ENCODE peak calls at places on chromosomes 2 and 18, in eight cellular contexts. D, B, F, G, O, N, X and A are unnamed samples.

GRCh38 chr2:100960688-100961087 is 41.4 kb upstream of the RPL31 start:
- DNase-seq in D (no peak), B (no peak), F (no peak), G (no peak), O (no peak), N (no peak), X (no peak), A (no peak)

GRCh38 chr2:148483675-148484074 is 160.9 kb upstream of the EPC2 start:
- DNase-seq in D (peak; percentile 2), B (no peak), F (no peak), G (no peak), O (no peak), N (no peak), X (no peak), A (no peak)

GRCh38 chr18:77054606-77055428 is 77.8 kb downstream of the MBP start:
- DNase-seq in D (peak; percentile 87), B (peak; percentile 42), F (peak; percentile 100), G (peak; percentile 80), O (peak; percentile 82), N (no peak), X (peak; percentile 87), A (peak; percentile 72)

GRCh38 chr2:45898819-45899218 is 247.3 kb downstream of the PRKCE start:
- DNase-seq in D (peak; percentile 60), B (no peak), F (no peak), G (no peak), O (no peak), N (no peak), X (no peak), A (no peak)

GRCh38 chr2:240963065-240963375 is 35.4 kb upstream of the SNED1 start:
- DNase-seq in D (no peak), B (no peak), F (no peak), G (no peak), O (no peak), N (no peak), X (no peak), A (no peak)

GRCh38 chr2:156366747-156367146 is 34.2 kb upstream of the NR4A2 start:
- DNase-seq in D (no peak), B (no peak), F (no peak), G (no peak), O (no peak), N (no peak), X (no peak), A (no peak)

GRCh38 chr18:80109676-80110078 is 615 bp downstream of the ADNP2 start:
- DNase-seq in D (peak; percentile 42), B (peak; percentile 6), F (peak; percentile 24), G (peak; percentile 15), O (peak; percentile 46), N (peak; percentile 31), X (peak; percentile 72), A (peak; percentile 57)

GRCh38 chr2:156930423-156930822 is 327.1 kb upstream of the GALNT5 start:
- DNase-seq in D (no peak), B (no peak), F (no peak), G (no peak), O (no peak), N (no peak), X (no peak), A (no peak)

GRCh38 chr18:51049137-51049536 is 19.1 kb downstream of the SMAD4 start:
- DNase-seq in D (no peak), B (no peak), F (no peak), G (no peak), O (no peak), N (no peak), X (no peak), A (no peak)

GRCh38 chr2:133641497-133641896 is 73.2 kb upstream of the NCKAP5 start:
- DNase-seq in D (peak; percentile 35), B (peak; percentile 89), F (no peak), G (no peak), O (peak; percentile 11), N (peak; percentile 4), X (peak; percentile 66), A (no peak)

GRCh38 chr18:58788971-58789797 is 75.5 kb upstream of the ZNF532 start:
- DNase-seq in D (peak; percentile 81), B (peak; percentile 83), F (no peak), G (no peak), O (no peak), N (no peak), X (no peak), A (peak; percentile 26)

GRCh38 chr2:57698935-57699449 is 347.6 kb upstream of the VRK2 start:
- DNase-seq in D (no peak), B (no peak), F (no peak), G (no peak), O (no peak), N (no peak), X (no peak), A (no peak)

GRCh38 chr2:128280901-128281321 is 37.8 kb downstream of the HS6ST1 start:
- DNase-seq in D (no peak), B (no peak), F (no peak), G (no peak), O (no peak), N (no peak), X (peak; percentile 71), A (no peak)

GRCh38 chr2:105541189-105542050 is 142.6 kb upstream of the FHL2 start:
- DNase-seq in D (no peak), B (no peak), F (no peak), G (no peak), O (no peak), N (no peak), X (no peak), A (no peak)

GRCh38 chr2:231482806-231483391 is 18.6 kb upstream of the NCL start:
- DNase-seq in D (peak; percentile 73), B (peak; percentile 41), F (peak; percentile 66), G (peak; percentile 65), O (peak; percentile 78), N (peak; percentile 70), X (peak; percentile 84), A (peak; percentile 84)

GRCh38 chr18:79917351-79918088 is 33.9 kb downstream of the SLC66A2 start:
- DNase-seq in D (no peak), B (peak; percentile 2), F (no peak), G (no peak), O (no peak), N (no peak), X (peak; percentile 50), A (no peak)

GRCh38 chr2:36451512-36451911 is 95.9 kb downstream of the CRIM1 start:
- DNase-seq in D (peak; percentile 58), B (no peak), F (no peak), G (no peak), O (no peak), N (no peak), X (no peak), A (no peak)

GRCh38 chr2:171147081-171147480 is 13.6 kb downstream of the TLK1 start:
- DNase-seq in D (peak; percentile 38), B (no peak), F (no peak), G (no peak), O (no peak), N (no peak), X (no peak), A (no peak)

GRCh38 chr18:13448028-13448795 is 229.7 kb downstream of the LDLRAD4 start:
- DNase-seq in D (no peak), B (no peak), F (no peak), G (no peak), O (no peak), N (no peak), X (peak; percentile 48), A (no peak)

GRCh38 chr2:105432749-105433148 is 33.9 kb upstream of the FHL2 start:
- DNase-seq in D (peak; percentile 16), B (peak; percentile 67), F (no peak), G (no peak), O (no peak), N (peak; percentile 68), X (no peak), A (no peak)

GRCh38 chr2:40240067-40240466 is 211.8 kb downstream of the SLC8A1 start:
- DNase-seq in D (peak; percentile 99), B (no peak), F (no peak), G (no peak), O (peak; percentile 61), N (peak; percentile 77), X (peak; percentile 93), A (no peak)

GRCh38 chr2:54858021-54858681 is 134.7 kb downstream of the EML6 start:
- DNase-seq in D (peak; percentile 74), B (no peak), F (no peak), G (no peak), O (no peak), N (peak; percentile 83), X (no peak), A (no peak)

GRCh38 chr2:134107402-134107801 is 146.5 kb upstream of the MGAT5 start:
- DNase-seq in D (no peak), B (no peak), F (no peak), G (no peak), O (no peak), N (no peak), X (no peak), A (no peak)

GRCh38 chr2:44543773-44544725 is 182.3 kb downstream of the CAMKMT start:
- DNase-seq in D (no peak), B (no peak), F (no peak), G (no peak), O (no peak), N (peak; percentile 30), X (no peak), A (no peak)

GRCh38 chr2:116819355-116819754 is 995.1 kb upstream of the DDX18 start:
- DNase-seq in D (no peak), B (no peak), F (no peak), G (no peak), O (no peak), N (no peak), X (no peak), A (no peak)
- TF ChIP-seq CTCF in D (peak; percentile 6), B (no peak), F (no peak), G (no peak), O (no peak), N (no peak), X (no peak), A (peak; percentile 61)

DNA sequence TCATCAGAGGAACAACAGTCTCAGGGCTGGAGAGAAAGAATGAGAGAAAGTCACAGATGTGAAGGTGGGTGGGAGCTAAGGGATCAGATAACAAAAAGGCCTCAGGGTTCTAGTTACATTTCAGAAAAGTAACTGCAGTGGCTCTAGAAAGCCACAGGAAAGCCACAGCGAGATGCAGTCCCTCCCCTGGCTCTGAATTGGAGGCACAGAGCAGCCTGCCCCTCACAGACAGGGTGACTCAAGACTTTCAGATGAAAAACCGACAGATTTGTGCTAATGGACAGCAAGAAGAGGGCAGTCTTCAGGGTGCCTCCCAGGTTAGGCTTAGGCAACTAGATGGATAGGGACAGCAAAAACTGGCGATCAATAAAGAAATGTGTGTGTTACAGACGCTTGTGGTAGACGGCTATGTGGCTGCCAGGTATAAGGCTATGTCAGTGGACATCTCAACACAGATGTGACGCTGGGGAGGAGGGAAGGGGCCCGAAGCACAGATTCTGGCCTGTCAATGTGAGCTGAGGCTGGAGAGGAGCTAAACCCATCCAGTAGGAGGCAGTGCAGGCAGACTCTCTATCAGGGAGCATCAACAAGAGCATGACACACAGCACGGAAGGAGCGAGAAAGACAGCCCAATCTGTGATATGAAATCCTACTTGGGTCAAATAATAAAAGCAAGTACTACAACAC is 26.2 kb downstream of the UNC50 start:
- DNase-seq in D (peak; percentile 39), B (no peak), F (no peak), G (peak; percentile 32), O (no peak), N (peak; percentile 30), X (no peak), A (peak; percentile 48)
- TF ChIP-seq CTCF in D (peak; percentile 36), B (no peak), F (no peak), G (no peak), O (no peak), N (no peak), X (no peak), A (peak; percentile 34)

GRCh38 chr2:238638982-238639341 is 208.9 kb upstream of the TWIST2 start:
- DNase-seq in D (no peak), B (no peak), F (no peak), G (no peak), O (no peak), N (no peak), X (peak; percentile 48), A (no peak)
- TF ChIP-seq CTCF in D (no peak), B (no peak), F (no peak), G (no peak), O (no peak), N (no peak), X (no peak), A (no peak)

GRCh38 chr2:42196403-42197267 is 27.5 kb downstream of the EML4 start:
- DNase-seq in D (peak; percentile 63), B (no peak), F (peak; percentile 76), G (peak; percentile 39), O (peak; percentile 48), N (peak; percentile 51), X (no peak), A (peak; percentile 31)
- TF ChIP-seq CTCF in D (peak; percentile 50), B (no peak), F (peak; percentile 55), G (peak; percentile 92), O (peak; percentile 66), N (peak; percentile 15), X (peak; percentile 54), A (peak; percentile 40)